ENCODE peak calls at places on chromosomes 1 and 21, in nine cellular contexts. B, R, Q, U, F, I, H, X and G are unnamed samples.

GRCh38 chr1:210674151-210674550 is 345.4 kb downstream of the HHAT start:
- DNase-seq in B (no peak), R (no peak), Q (no peak), U (no peak), F (no peak), I (no peak), H (no peak), X (no peak), G (no peak)

GRCh38 chr1:40638097-40639036 is 27.1 kb downstream of the RIMS3 start:
- DNase-seq in B (no peak), R (no peak), Q (no peak), U (no peak), F (no peak), I (peak), H (no peak), X (no peak), G (peak)

GRCh38 chr1:162213281-162213909 is 143.9 kb downstream of the NOS1AP start:
- DNase-seq in B (no peak), R (peak), Q (peak), U (peak), F (no peak), I (peak), H (peak), X (no peak), G (no peak)

GRCh38 chr21:26457817-26458216 is 115.3 kb downstream of the CYYR1 start:
- DNase-seq in B (no peak), R (peak), Q (no peak), U (no peak), F (no peak), I (no peak), H (no peak), X (no peak), G (no peak)

GRCh38 chr1:36089393-36090121 is 865 bp downstream of the ADPRS start:
- DNase-seq in B (no peak), R (peak), Q (no peak), U (no peak), F (no peak), I (no peak), H (no peak), X (peak), G (no peak)

GRCh38 chr1:203686091-203686632 is 59.5 kb downstream of the ATP2B4 start:
- DNase-seq in B (no peak), R (peak), Q (no peak), U (no peak), F (no peak), I (peak), H (no peak), X (no peak), G (no peak)

GRCh38 chr21:41170442-41170841 is 2.5 kb downstream of the BACE2 start:
- DNase-seq in B (no peak), R (peak), Q (no peak), U (peak), F (no peak), I (no peak), H (no peak), X (peak), G (peak)

GRCh38 chr1:50774759-50775351 is 185.2 kb downstream of the FAF1 start:
- DNase-seq in B (no peak), R (peak), Q (peak), U (no peak), F (peak), I (peak), H (no peak), X (peak), G (peak)

GRCh38 chr1:245583575-245584330 is 429.0 kb downstream of the KIF26B start:
- DNase-seq in B (no peak), R (no peak), Q (no peak), U (no peak), F (no peak), I (peak), H (no peak), X (no peak), G (no peak)

GRCh38 chr1:228314315-228314657 is 92.3 kb downstream of the TRIM11 start:
- DNase-seq in B (no peak), R (no peak), Q (no peak), U (no peak), F (no peak), I (no peak), H (peak), X (no peak), G (no peak)

GRCh38 chr1:22824975-22825374 is 114.3 kb downstream of the EPHB2 start:
- DNase-seq in B (no peak), R (no peak), Q (no peak), U (no peak), F (no peak), I (no peak), H (no peak), X (no peak), G (no peak)

GRCh38 chr1:150151291-150152181 is 1.8 kb downstream of the PLEKHO1 start:
- DNase-seq in B (peak), R (no peak), Q (no peak), U (peak), F (peak), I (no peak), H (peak), X (peak), G (peak)

GRCh38 chr1:7578206-7578605 is 192.9 kb upstream of the VAMP3 start:
- DNase-seq in B (no peak), R (no peak), Q (no peak), U (no peak), F (no peak), I (no peak), H (peak), X (no peak), G (peak)

GRCh38 chr1:243903904-243904303 is 53.9 kb upstream of the AKT3 start:
- DNase-seq in B (no peak), R (peak), Q (no peak), U (no peak), F (no peak), I (no peak), H (no peak), X (no peak), G (no peak)

GRCh38 chr1:27339213-27339612 is 2.6 kb upstream of the SYTL1 start:
- DNase-seq in B (no peak), R (no peak), Q (no peak), U (no peak), F (no peak), I (no peak), H (peak), X (no peak), G (no peak)

GRCh38 chr1:35726814-35727433 is 8.2 kb upstream of the C1orf216 start:
- DNase-seq in B (no peak), R (peak), Q (peak), U (peak), F (peak), I (peak), H (no peak), X (peak), G (peak)

GRCh38 chr1:87227651-87228050 is 101.0 kb upstream of the LMO4 start:
- DNase-seq in B (no peak), R (no peak), Q (no peak), U (no peak), F (no peak), I (no peak), H (no peak), X (no peak), G (no peak)

GRCh38 chr1:204513117-204513716 is 3.0 kb upstream of the MDM4 start:
- DNase-seq in B (peak), R (no peak), Q (no peak), U (no peak), F (peak), I (no peak), H (no peak), X (peak), G (no peak)

GRCh38 chr1:234927312-234927967 is 201.2 kb downstream of the TOMM20 start:
- DNase-seq in B (no peak), R (no peak), Q (no peak), U (no peak), F (no peak), I (no peak), H (no peak), X (no peak), G (no peak)

GRCh38 chr1:90718411-90719320 is 1.6 kb upstream of the BARHL2 start:
- DNase-seq in B (no peak), R (no peak), Q (no peak), U (no peak), F (no peak), I (no peak), H (no peak), X (no peak), G (peak)

GRCh38 chr1:189607477-189608096 is 870.1 kb downstream of the BRINP3 start:
- DNase-seq in B (no peak), R (no peak), Q (no peak), U (no peak), F (no peak), I (no peak), H (no peak), X (no peak), G (no peak)

GRCh38 chr21:37297364-37297763 is 30.2 kb upstream of the VPS26C start:
- DNase-seq in B (no peak), R (no peak), Q (no peak), U (no peak), F (no peak), I (peak), H (no peak), X (no peak), G (no peak)

GRCh38 chr1:161989108-161989507 is 34.6 kb downstream of the OLFML2B start:
- DNase-seq in B (no peak), R (no peak), Q (no peak), U (no peak), F (no peak), I (no peak), H (no peak), X (no peak), G (no peak)

GRCh38 chr1:206744683-206745082 is 25.9 kb upstream of the IL19 start:
- DNase-seq in B (no peak), R (no peak), Q (no peak), U (no peak), F (no peak), I (no peak), H (no peak), X (peak), G (peak)

GRCh38 chr1:178055093-178055492 is 38.8 kb upstream of the RASAL2 start:
- DNase-seq in B (no peak), R (no peak), Q (no peak), U (no peak), F (no peak), I (peak), H (no peak), X (no peak), G (peak)

GRCh38 chr21:29443398-29444010 is 144.8 kb downstream of the BACH1 start:
- DNase-seq in B (no peak), R (no peak), Q (no peak), U (no peak), F (no peak), I (no peak), H (no peak), X (no peak), G (no peak)

GRCh38 chr1:185432943-185433342 is 115.9 kb upstream of the IVNS1ABP start:
- DNase-seq in B (no peak), R (no peak), Q (no peak), U (no peak), F (no peak), I (no peak), H (no peak), X (no peak), G (no peak)

GRCh38 chr1:65525297-65526048 is 105.0 kb downstream of the LEPR start:
- DNase-seq in B (no peak), R (peak), Q (no peak), U (peak), F (peak), I (no peak), H (peak), X (no peak), G (peak)
- H3K4me3 ChIP-seq in B (no peak), R (peak), Q (peak), U (peak), F (no peak), I (no peak), H (peak), X (no peak), G (peak)

GRCh38 chr1:180954766-180955165 is 42.1 kb downstream of the KIAA1614 start:
- DNase-seq in B (no peak), R (no peak), Q (no peak), U (no peak), F (no peak), I (no peak), H (no peak), X (no peak), G (no peak)

GRCh38 chr1:180952657-180953013 is 39.9 kb downstream of the KIAA1614 start:
- DNase-seq in B (no peak), R (no peak), Q (no peak), U (no peak), F (no peak), I (no peak), H (no peak), X (no peak), G (no peak)

GRCh38 chr1:180953791-180954721 is 41.4 kb downstream of the KIAA1614 start:
- DNase-seq in B (peak), R (no peak), Q (peak), U (peak), F (peak), I (no peak), H (peak), X (peak), G (peak)

GRCh38 chr1:180951881-180952656 is 39.4 kb downstream of the KIAA1614 start:
- DNase-seq in B (no peak), R (no peak), Q (no peak), U (no peak), F (no peak), I (no peak), H (no peak), X (no peak), G (no peak)

GRCh38 chr1:180953291-180953747 is 40.6 kb downstream of the KIAA1614 start:
- DNase-seq in B (no peak), R (no peak), Q (peak), U (peak), F (no peak), I (no peak), H (no peak), X (peak), G (no peak)
- H3K4me3 ChIP-seq in B (peak), R (no peak), Q (peak), U (peak), F (peak), I (no peak), H (no peak), X (peak), G (peak)

GRCh38 chr1:85356130-85356529 is 79.7 kb upstream of the BCL10 start:
- DNase-seq in B (no peak), R (no peak), Q (no peak), U (no peak), F (no peak), I (peak), H (no peak), X (no peak), G (no peak)
- H3K4me3 ChIP-seq in B (no peak), R (no peak), Q (no peak), U (no peak), F (no peak), I (no peak), H (no peak), X (no peak), G (no peak)

DNA sequence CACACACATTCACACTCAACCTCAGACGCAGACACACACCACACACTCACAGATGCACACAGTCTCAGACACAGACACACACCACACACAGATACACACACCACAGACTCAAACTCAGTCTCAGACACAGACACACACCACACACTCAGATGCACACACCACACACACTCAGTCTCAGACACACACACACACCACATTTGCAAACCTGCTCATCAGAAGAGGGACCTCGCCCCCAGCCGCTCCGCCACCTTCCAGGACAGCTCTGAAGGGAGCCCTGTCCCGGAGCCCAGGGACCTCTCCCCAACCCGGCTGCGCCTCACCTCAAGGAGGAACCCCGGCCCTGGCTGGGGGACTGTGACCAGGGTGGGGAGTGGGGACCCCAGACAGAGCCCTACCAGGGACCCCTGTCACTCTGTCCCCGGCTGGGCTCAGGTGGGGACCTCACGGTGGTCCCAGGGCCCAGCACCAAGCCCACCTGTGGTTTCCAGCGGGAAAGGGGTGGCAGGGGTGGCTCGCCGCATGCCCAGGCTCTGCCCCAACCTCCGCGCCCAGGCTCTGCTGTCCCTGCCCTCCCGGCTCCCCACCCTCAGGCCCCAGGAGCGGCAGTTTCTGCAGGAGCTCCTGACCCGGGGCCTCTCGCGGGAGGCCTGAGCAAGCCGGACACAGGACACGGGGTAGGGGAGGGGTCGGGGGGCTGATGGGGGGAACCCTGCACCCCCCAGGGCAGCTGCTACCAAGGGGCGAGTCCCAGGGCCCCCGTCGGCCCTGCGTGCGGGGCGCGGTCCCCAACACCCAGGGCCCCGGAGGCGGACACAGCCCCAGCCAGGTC is 701 bp upstream of the COL6A2 start:
- DNase-seq in B (no peak), R (peak), Q (peak), U (peak), F (no peak), I (no peak), H (peak), X (no peak), G (peak)
- H3K4me3 ChIP-seq in B (no peak), R (peak), Q (peak), U (peak), F (no peak), I (no peak), H (no peak), X (no peak), G (peak)

GRCh38 chr1:154501423-154502065 is 475 bp upstream of the TDRD10 start:
- DNase-seq in B (no peak), R (peak), Q (no peak), U (peak), F (peak), I (no peak), H (peak), X (no peak), G (no peak)

GRCh38 chr1:154503898-154504297 is 1.7 kb upstream of the SHE start:
- DNase-seq in B (no peak), R (no peak), Q (no peak), U (no peak), F (no peak), I (no peak), H (no peak), X (no peak), G (no peak)

GRCh38 chr1:154500533-154500932 is 1.5 kb upstream of the TDRD10 start:
- DNase-seq in B (no peak), R (no peak), Q (no peak), U (no peak), F (no peak), I (no peak), H (no peak), X (no peak), G (no peak)

GRCh38 chr1:154502742-154503111 is 515 bp upstream of the SHE start:
- DNase-seq in B (no peak), R (no peak), Q (no peak), U (no peak), F (no peak), I (no peak), H (peak), X (no peak), G (no peak)

GRCh38 chr1:154502066-154502741 is at the start of the genes SHE and TDRD10:
- DNase-seq in B (no peak), R (peak), Q (no peak), U (no peak), F (no peak), I (no peak), H (peak), X (no peak), G (no peak)
- H3K4me3 ChIP-seq in B (peak), R (no peak), Q (peak), U (peak), F (no peak), I (no peak), H (peak), X (no peak), G (peak)